ENCODE peak calls at places on chromosomes 5 and 9, in eight cellular contexts. B is tibial nerve; W is neural crest cell; H is Daoy; I is stimulated activated CD4-positive, alpha-beta T cell treated with anti-CD3 and anti-CD28 coated beads, Interleukin-12 subunit alpha, Interleukin-12 subunit beta, amount 100 ng/mL, for 24 hours; J is aorta; C is amygdala; N is immature natural killer cell. R is an unnamed sample.

GRCh38 chr5:135398160-135398854 is 724 bp downstream of the MACROH2A1 start:
- DNase-seq in B (no peak), W (peak; percentile 33), H (peak; percentile 47), I (peak; percentile 18), J (peak; percentile 77), C (no peak), N (peak; percentile 22), R (peak; percentile 71)

GRCh38 chr9:129887210-129888084 is 52.2 kb downstream of the USP20 start:
- DNase-seq in B (no peak), W (no peak), H (peak; percentile 65), I (no peak), J (no peak), C (no peak), N (peak; percentile 71), R (no peak)

GRCh38 chr9:127201071-127201541 is 63.5 kb upstream of the GARNL3 start:
- DNase-seq in B (no peak), W (no peak), H (no peak), I (no peak), J (peak; percentile 68), C (no peak), N (no peak), R (no peak)

GRCh38 chr5:133993152-133993548 is 11.6 kb downstream of the VDAC1 start:
- DNase-seq in B (no peak), W (no peak), H (no peak), I (no peak), J (no peak), C (no peak), N (no peak), R (no peak)

GRCh38 chr5:135934939-135935338 is 19.8 kb downstream of the LECT2 start:
- DNase-seq in B (no peak), W (no peak), H (no peak), I (no peak), J (no peak), C (no peak), N (no peak), R (no peak)

GRCh38 chr5:36712719-36713118 is 106.3 kb downstream of the SLC1A3 start:
- DNase-seq in B (no peak), W (no peak), H (no peak), I (no peak), J (no peak), C (no peak), N (no peak), R (no peak)

GRCh38 chr9:114286146-114286679 is 36.7 kb upstream of the ORM1 start:
- DNase-seq in B (no peak), W (no peak), H (peak; percentile 7), I (no peak), J (no peak), C (no peak), N (no peak), R (peak; percentile 3)

GRCh38 chr9:111399772-111400563 is 69.9 kb upstream of the OR2K2 start:
- DNase-seq in B (no peak), W (no peak), H (peak; percentile 29), I (no peak), J (no peak), C (no peak), N (no peak), R (no peak)

GRCh38 chr5:18305288-18305899 is 671.1 kb downstream of the TAF11L14 start:
- DNase-seq in B (no peak), W (peak; percentile 34), H (peak; percentile 40), I (no peak), J (no peak), C (no peak), N (no peak), R (no peak)

GRCh38 chr5:40386293-40386692 is 293.4 kb upstream of the PTGER4 start:
- DNase-seq in B (no peak), W (no peak), H (peak; percentile 56), I (no peak), J (no peak), C (no peak), N (peak; percentile 69), R (no peak)

GRCh38 chr9:136354592-136355085 is 8.9 kb downstream of the DNLZ start:
- DNase-seq in B (no peak), W (no peak), H (peak; percentile 59), I (no peak), J (no peak), C (no peak), N (no peak), R (no peak)

GRCh38 chr9:130039504-130040147 is 3.4 kb downstream of the FNBP1 start:
- DNase-seq in B (no peak), W (no peak), H (no peak), I (no peak), J (no peak), C (no peak), N (no peak), R (no peak)

GRCh38 chr9:106111039-106111740 is 416.8 kb downstream of the TMEM38B start:
- DNase-seq in B (no peak), W (no peak), H (no peak), I (no peak), J (no peak), C (no peak), N (no peak), R (no peak)

GRCh38 chr9:127720865-127721227 is 5.0 kb downstream of the TTC16 start:
- DNase-seq in B (no peak), W (no peak), H (no peak), I (no peak), J (no peak), C (peak; percentile 39), N (no peak), R (no peak)

GRCh38 chr5:34804913-34805312 is 34.1 kb upstream of the TTC23L start:
- DNase-seq in B (no peak), W (no peak), H (no peak), I (no peak), J (no peak), C (no peak), N (no peak), R (no peak)

GRCh38 chr5:127307868-127308267 is 17.3 kb downstream of the MEGF10 start:
- DNase-seq in B (no peak), W (no peak), H (no peak), I (no peak), J (no peak), C (no peak), N (no peak), R (no peak)

GRCh38 chr5:56481147-56481997 is 248.2 kb upstream of the ANKRD55 start:
- DNase-seq in B (peak; percentile 38), W (peak; percentile 35), H (peak; percentile 33), I (no peak), J (peak; percentile 82), C (peak; percentile 60), N (peak; percentile 12), R (peak; percentile 63)

GRCh38 chr9:79692857-79693571 is 121.2 kb downstream of the TLE4 start:
- DNase-seq in B (no peak), W (no peak), H (no peak), I (no peak), J (no peak), C (no peak), N (no peak), R (no peak)

GRCh38 chr5:130017173-130017572 is 112.9 kb downstream of the CHSY3 start:
- DNase-seq in B (no peak), W (no peak), H (no peak), I (no peak), J (no peak), C (no peak), N (no peak), R (no peak)

GRCh38 chr9:79573697-79573976 is 1.9 kb downstream of the TLE4 start:
- DNase-seq in B (no peak), W (no peak), H (no peak), I (no peak), J (no peak), C (no peak), N (no peak), R (no peak)

GRCh38 chr5:179164331-179165311 is 104.4 kb downstream of the ZNF354C start:
- DNase-seq in B (no peak), W (no peak), H (no peak), I (no peak), J (peak; percentile 73), C (no peak), N (no peak), R (peak; percentile 45)

GRCh38 chr5:83567741-83568530 is 96.4 kb downstream of the VCAN start:
- DNase-seq in B (peak; percentile 16), W (no peak), H (peak; percentile 76), I (no peak), J (no peak), C (no peak), N (no peak), R (no peak)

GRCh38 chr5:80125962-80126480 is 90.9 kb downstream of the THBS4 start:
- DNase-seq in B (peak; percentile 47), W (no peak), H (peak; percentile 53), I (no peak), J (no peak), C (no peak), N (no peak), R (no peak)

GRCh38 chr5:36696059-36696673 is 89.8 kb downstream of the SLC1A3 start:
- DNase-seq in B (peak; percentile 47), W (peak; percentile 45), H (peak; percentile 50), I (no peak), J (no peak), C (peak; percentile 15), N (no peak), R (no peak)

GRCh38 chr5:127930311-127930710 is 153.3 kb upstream of the SLC12A2 start:
- DNase-seq in B (no peak), W (no peak), H (no peak), I (no peak), J (no peak), C (no peak), N (no peak), R (no peak)

GRCh38 chr9:113963017-113963620 is 87.0 kb downstream of the ZNF618 start:
- DNase-seq in B (peak; percentile 19), W (peak; percentile 28), H (peak; percentile 65), I (no peak), J (no peak), C (no peak), N (no peak), R (peak; percentile 60)

GRCh38 chr5:31208043-31208442 is 14.6 kb downstream of the CDH6 start:
- DNase-seq in B (no peak), W (no peak), H (no peak), I (no peak), J (no peak), C (no peak), N (no peak), R (no peak)

GRCh38 chr9:114452219-114453169 is 52.8 kb downstream of the WHRN start:
- DNase-seq in B (no peak), W (no peak), H (no peak), I (no peak), J (no peak), C (no peak), N (no peak), R (no peak)

GRCh38 chr5:10556331-10556807 is 7.5 kb upstream of the ANKRD33B start:
- DNase-seq in B (no peak), W (no peak), H (peak; percentile 85), I (no peak), J (no peak), C (no peak), N (no peak), R (no peak)

GRCh38 chr5:14560091-14560595 is 21.4 kb upstream of the OTULINL start:
- DNase-seq in B (no peak), W (no peak), H (no peak), I (no peak), J (no peak), C (no peak), N (peak; percentile 35), R (no peak)

GRCh38 chr5:1681955-1682354 is 117.7 kb downstream of the MRPL36 start:
- DNase-seq in B (no peak), W (no peak), H (no peak), I (no peak), J (no peak), C (no peak), N (no peak), R (no peak)

GRCh38 chr5:171776747-171777419 is 8.7 kb upstream of the SMIM23 start:
- DNase-seq in B (no peak), W (no peak), H (no peak), I (no peak), J (no peak), C (no peak), N (no peak), R (no peak)

GRCh38 chr5:97745817-97746216 is 562.8 kb upstream of the RIOK2 start:
- DNase-seq in B (no peak), W (no peak), H (no peak), I (no peak), J (no peak), C (no peak), N (no peak), R (no peak)

GRCh38 chr5:60842859-60843692 is 993 bp downstream of the ELOVL7 start:
- DNase-seq in B (no peak), W (peak; percentile 1), H (peak; percentile 26), I (no peak), J (no peak), C (no peak), N (no peak), R (no peak)